ENCODE peak calls at places on chromosome 2, in five cellular contexts. G is neuronal stem cell, O is psoas muscle, L is astrocyte, C is IMR-90. U is an unnamed sample. For H3K4me1, the result is how much of the 10 kb centered on the place peaks cover.

GRCh38 chr2:218387369-218388194 is 5.5 kb downstream of the SLC11A1 start:
- DNase-seq in G (no peak), O (peak), L (peak), C (peak), U (peak)

GRCh38 chr2:45274190-45274926 is 265.1 kb upstream of the SIX2 start:
- DNase-seq in G (peak), O (no peak), C (no peak), L (no peak), U (no peak)

GRCh38 chr2:65316072-65316471 is 88.4 kb downstream of the ACTR2 start:
- DNase-seq in C (peak), G (no peak), L (peak), O (peak), U (no peak)

GRCh38 chr2:17373736-17374135 is 144.5 kb downstream of the RAD51AP2 start:
- DNase-seq in G (no peak), O (no peak), C (peak), L (peak), U (no peak)

GRCh38 chr2:24080721-24081120 is 3.9 kb downstream of the TP53I3 start:
- DNase-seq in O (no peak), G (no peak), C (peak), L (no peak), U (no peak)

GRCh38 chr2:56121995-56122394 is 61.8 kb upstream of the CCDC85A start:
- DNase-seq in C (no peak), G (no peak), O (no peak), L (no peak), U (no peak)

GRCh38 chr2:127611076-127611925 is 34.7 kb upstream of the GPR17 start:
- DNase-seq in O (no peak), C (no peak), L (no peak), G (no peak), U (no peak)

GRCh38 chr2:205188516-205189138 is 493.7 kb upstream of the NRP2 start:
- DNase-seq in C (peak), L (peak), O (peak), G (peak), U (no peak)

GRCh38 chr2:110993557-110994231 is 127.0 kb upstream of the BCL2L11 start:
- DNase-seq in C (no peak), O (no peak), L (no peak), G (no peak), U (no peak)
- H3K27ac ChIP-seq in C (no peak), O (no peak), L (no peak), G (no peak), U (no peak)

GRCh38 chr2:6523476-6523875 is 342.2 kb downstream of the CMPK2 start:
- DNase-seq in L (no peak), G (no peak), O (no peak), C (no peak), U (no peak)
- H3K4me3 ChIP-seq in L (no peak), G (no peak), O (no peak), C (no peak), U (no peak)

DNA sequence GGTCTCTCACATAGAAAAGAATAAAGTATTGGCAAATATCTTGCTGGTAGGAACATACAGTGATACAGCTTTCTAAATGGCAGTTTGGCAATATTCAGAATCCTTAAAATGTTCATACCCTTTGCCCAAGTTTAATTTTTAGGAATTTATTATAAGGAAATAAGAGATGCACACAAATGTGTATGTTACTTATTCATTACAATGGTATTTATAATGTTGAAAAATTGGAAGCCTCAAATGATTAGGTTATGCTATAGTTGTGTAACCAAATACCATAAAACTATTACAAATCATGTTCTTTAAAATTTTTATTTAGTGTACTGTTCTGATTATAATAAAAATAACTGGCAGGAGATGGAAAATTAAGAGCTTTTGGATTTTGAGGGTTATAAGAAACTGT is 196.8 kb downstream of the MCFD2 start:
- DNase-seq in L (no peak), O (no peak), G (no peak), C (no peak), U (no peak)
- H3K4me1 ChIP-seq in L (under half), O (half or more), G (under half), C (under half), U (under half)

DNA sequence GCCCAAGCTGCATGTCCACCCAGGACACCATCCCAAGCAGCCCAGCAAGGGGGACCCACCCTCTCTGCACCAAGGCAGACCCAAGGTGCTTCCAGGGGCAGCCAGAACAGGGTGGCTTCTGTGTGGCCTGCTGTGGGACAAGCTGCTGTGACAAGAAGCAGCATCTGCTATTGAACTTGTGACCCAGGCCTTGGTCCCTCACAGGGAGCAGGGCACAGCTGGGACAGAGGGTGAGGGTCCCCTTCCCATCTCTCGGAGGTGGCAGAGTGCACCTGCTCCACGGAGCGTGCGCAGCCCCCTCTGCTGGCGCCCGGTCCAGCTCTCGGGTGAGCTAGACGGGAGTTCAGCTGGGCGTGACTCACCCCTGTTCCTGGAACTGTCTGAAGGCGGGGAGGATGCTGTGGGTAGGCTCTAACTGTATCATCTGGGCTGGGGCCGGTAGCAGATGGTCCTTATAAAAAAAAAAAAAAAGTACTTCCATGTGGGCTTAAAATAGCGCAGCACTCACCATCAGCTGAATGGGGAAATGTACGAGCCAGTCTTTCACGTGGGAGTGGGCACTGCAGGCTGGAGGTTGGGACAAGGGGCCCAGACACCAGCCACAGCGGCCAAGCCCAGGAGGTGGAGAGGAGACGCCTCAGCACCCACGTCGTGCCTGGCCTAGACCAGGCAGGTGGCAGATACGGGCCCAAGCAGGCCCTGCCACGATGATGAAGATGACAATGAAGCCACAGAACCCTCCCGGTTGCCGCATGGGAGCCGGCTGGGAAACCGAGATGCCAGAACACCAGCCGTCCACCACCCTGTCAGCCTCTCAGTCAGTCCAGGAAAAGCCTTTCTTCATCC is 136.8 kb upstream of the ID2 start:
- DNase-seq in G (no peak), O (peak), C (peak), L (peak), U (peak)
- H3K27ac ChIP-seq in G (no peak), O (no peak), C (no peak), L (peak), U (peak)